ENCODE peak calls at places on chromosomes 5 and 9, in seven cellular contexts. X, D, L, W, Q, K and N are unnamed samples.

GRCh38 chr9:121529237-121529987 is 29.8 kb upstream of the GGTA1 start:
- DNase-seq in Q (no peak), D (no peak), W (peak), X (peak), L (no peak), K (no peak), N (no peak)

GRCh38 chr9:133730994-133731715 is 7.0 kb downstream of the SARDH start:
- DNase-seq in W (no peak), X (no peak), L (no peak), Q (no peak), K (no peak), D (no peak), N (no peak)

GRCh38 chr9:95635986-95636600 is 119.3 kb upstream of the PTCH1 start:
- DNase-seq in K (no peak), L (no peak), W (no peak), D (no peak), X (no peak), Q (no peak), N (no peak)

GRCh38 chr9:24590432-24590831 is 44.7 kb upstream of the IZUMO3 start:
- DNase-seq in D (no peak), W (no peak), Q (no peak), K (no peak), L (no peak), X (no peak), N (no peak)

GRCh38 chr9:93601063-93601462 is 24.7 kb downstream of the PHF2 start:
- DNase-seq in K (no peak), X (no peak), D (no peak), Q (no peak), L (no peak), W (no peak), N (no peak)

GRCh38 chr5:149203896-149204544 is 62.7 kb downstream of the ABLIM3 start:
- DNase-seq in L (no peak), D (no peak), W (peak), K (no peak), X (no peak), Q (no peak), N (no peak)

GRCh38 chr9:20321683-20322082 is 300.6 kb downstream of the MLLT3 start:
- DNase-seq in L (peak), D (no peak), X (no peak), Q (peak), W (no peak), K (no peak), N (no peak)

GRCh38 chr9:112921549-112921948 is 30.9 kb upstream of the SLC46A2 start:
- DNase-seq in X (peak), L (no peak), W (peak), Q (no peak), K (peak), D (peak), N (peak)

GRCh38 chr5:24804221-24804681 is 159.5 kb upstream of the CDH10 start:
- DNase-seq in D (no peak), X (peak), Q (no peak), K (no peak), W (no peak), L (no peak), N (no peak)

GRCh38 chr9:14478175-14479165 is 164.5 kb upstream of the NFIB start:
- DNase-seq in X (no peak), D (no peak), K (peak), Q (no peak), W (no peak), L (no peak), N (no peak)

GRCh38 chr9:133347515-133347984 is 381 bp downstream of the MED22 start:
- DNase-seq in Q (peak), D (peak), X (peak), W (peak), K (no peak), L (no peak), N (no peak)

GRCh38 chr9:21616082-21616778 is 134.1 kb upstream of the IFNE start:
- DNase-seq in L (no peak), W (no peak), D (peak), K (peak), X (peak), Q (no peak), N (no peak)

GRCh38 chr5:14231156-14231555 is 88.0 kb downstream of the TRIO start:
- DNase-seq in W (no peak), L (no peak), X (peak), Q (no peak), D (no peak), K (no peak), N (no peak)

GRCh38 chr9:84141762-84142370 is 161.3 kb downstream of the RMI1 start:
- DNase-seq in Q (no peak), K (no peak), L (no peak), W (no peak), D (no peak), X (no peak), N (peak)

GRCh38 chr5:121189569-121190305 is 661.9 kb upstream of the FTMT start:
- DNase-seq in Q (no peak), W (peak), L (no peak), D (peak), K (no peak), X (no peak), N (no peak)

GRCh38 chr5:161676109-161676508 is 9.4 kb upstream of the GABRA6 start:
- DNase-seq in K (no peak), L (no peak), W (no peak), Q (no peak), X (no peak), D (peak), N (no peak)

GRCh38 chr9:93099551-93100264 is 3.7 kb downstream of the CARD19 start:
- DNase-seq in L (no peak), D (no peak), X (no peak), K (no peak), W (no peak), Q (no peak), N (no peak)

GRCh38 chr5:156528673-156529072 is 201.7 kb downstream of the SGCD start:
- DNase-seq in K (no peak), W (no peak), Q (no peak), X (no peak), D (no peak), L (no peak), N (no peak)